ENCODE peak calls at places on chromosomes 2 and 18, in ten cellular contexts. I is cardiac fibroblast; W is RWPE1; C is fibroblast of pulmonary artery; O is GM20000; G is endodermal cell; B is K562; N is fibroblast of mammary gland; E is CD4-positive, alpha-beta T cell; P is tibial nerve. H is an unnamed sample.

GRCh38 chr2:49306925-49307324 is 152.6 kb upstream of the FSHR start:
- DNase-seq in W (no peak), O (no peak), E (no peak), B (no peak), G (no peak), C (peak), I (no peak), P (no peak), N (peak), H (no peak)

GRCh38 chr18:31684279-31685096 is at the start of gene B4GALT6:
- DNase-seq in O (peak), B (peak), C (peak), G (peak), E (no peak), N (peak), P (no peak), I (peak), W (peak), H (no peak)

GRCh38 chr2:216478791-216479190 is 19.9 kb upstream of the RPL37A start:
- DNase-seq in E (no peak), C (no peak), I (no peak), W (no peak), G (peak), O (no peak), B (no peak), N (no peak), P (no peak), H (no peak)

GRCh38 chr2:170214309-170214902 is 36.5 kb downstream of the MYO3B start:
- DNase-seq in E (no peak), I (no peak), O (peak), C (no peak), P (no peak), N (no peak), G (peak), B (no peak), W (no peak), H (no peak)

GRCh38 chr18:6729247-6730091 is at the start of gene ARHGAP28:
- DNase-seq in P (peak), E (no peak), I (peak), O (peak), B (peak), C (peak), G (peak), W (peak), N (peak), H (peak)

GRCh38 chr2:172114579-172114978 is 11.9 kb upstream of the DLX2 start:
- DNase-seq in I (no peak), B (no peak), W (no peak), O (no peak), C (no peak), N (no peak), P (no peak), E (no peak), G (no peak), H (no peak)

GRCh38 chr2:172995323-172996244 is 80.1 kb upstream of the MAP3K20 start:
- DNase-seq in B (no peak), I (peak), C (peak), P (no peak), G (no peak), E (no peak), W (peak), N (peak), O (no peak), H (peak)

GRCh38 chr2:196183172-196183473 is 11.7 kb upstream of the STK17B start:
- DNase-seq in E (no peak), I (no peak), G (no peak), P (no peak), N (no peak), C (no peak), W (no peak), B (no peak), O (no peak), H (no peak)

GRCh38 chr2:11669454-11670291 is at the start of gene NTSR2:
- DNase-seq in I (peak), O (peak), W (peak), B (peak), E (no peak), P (no peak), C (peak), G (peak), N (peak), H (no peak)

GRCh38 chr2:218567797-218568189 is 358 bp downstream of the USP37 start:
- DNase-seq in P (no peak), G (no peak), W (no peak), B (no peak), O (no peak), C (no peak), I (no peak), N (no peak), E (no peak), H (peak)

GRCh38 chr2:85826990-85827878 is 61.6 kb downstream of the ST3GAL5 start:
- DNase-seq in P (peak), N (peak), O (peak), I (peak), B (peak), E (peak), G (peak), W (peak), C (peak), H (peak)

GRCh38 chr2:11583203-11583752 is 49.4 kb downstream of the GREB1 start:
- DNase-seq in P (no peak), I (peak), W (no peak), O (no peak), C (peak), E (no peak), N (no peak), B (no peak), G (peak), H (no peak)

GRCh38 chr2:38443021-38443541 is 66.0 kb upstream of the ATL2 start:
- DNase-seq in O (no peak), B (no peak), P (no peak), W (no peak), C (peak), E (no peak), G (peak), I (peak), N (peak), H (no peak)

GRCh38 chr2:238593236-238593635 is 166.5 kb downstream of the ASB1 start:
- DNase-seq in E (no peak), G (no peak), C (no peak), N (no peak), B (no peak), O (no peak), W (no peak), I (no peak), P (no peak), H (no peak)

GRCh38 chr2:39567507-39567906 is 98.2 kb upstream of the TMEM178A start:
- DNase-seq in O (no peak), G (no peak), B (no peak), C (peak), W (no peak), N (no peak), I (no peak), P (no peak), E (no peak), H (no peak)

GRCh38 chr2:217398101-217398500 is 538.2 kb upstream of the TNP1 start:
- DNase-seq in N (no peak), P (no peak), I (no peak), E (no peak), G (no peak), B (no peak), O (no peak), W (no peak), C (no peak), H (no peak)

GRCh38 chr2:56170988-56171387 is 12.8 kb upstream of the CCDC85A start:
- DNase-seq in N (no peak), E (no peak), W (no peak), B (no peak), P (no peak), I (no peak), G (no peak), O (no peak), C (no peak), H (no peak)

GRCh38 chr2:111231532-111232252 is 111.0 kb downstream of the BCL2L11 start:
- DNase-seq in N (no peak), W (no peak), B (no peak), G (peak), O (no peak), E (no peak), I (no peak), C (no peak), P (no peak), H (no peak)

GRCh38 chr2:151481744-151482143 is 72.0 kb downstream of the RIF1 start:
- DNase-seq in P (no peak), G (no peak), C (no peak), W (no peak), E (no peak), O (no peak), B (no peak), N (no peak), I (no peak), H (no peak)

GRCh38 chr2:164911832-164912231 is 43.5 kb downstream of the SLC38A11 start:
- DNase-seq in B (no peak), E (no peak), I (no peak), W (no peak), G (no peak), N (no peak), P (no peak), C (no peak), O (no peak), H (no peak)

GRCh38 chr18:42183746-42184145 is 228.7 kb downstream of the PIK3C3 start:
- DNase-seq in P (no peak), E (no peak), W (peak), G (no peak), N (peak), I (peak), C (peak), O (no peak), B (no peak), H (peak)

GRCh38 chr2:238864207-238865014 is 16.5 kb downstream of the TWIST2 start:
- DNase-seq in W (peak), C (peak), P (peak), N (peak), G (peak), B (peak), O (peak), E (no peak), I (peak), H (peak)

GRCh38 chr2:43124667-43125057 is 101.7 kb downstream of the ZFP36L2 start:
- DNase-seq in I (no peak), N (no peak), G (peak), B (no peak), C (no peak), E (no peak), W (no peak), P (no peak), O (no peak), H (no peak)

GRCh38 chr18:52244658-52245057 is 95.3 kb upstream of the DCC start:
- DNase-seq in B (no peak), I (no peak), O (no peak), N (no peak), G (no peak), W (no peak), C (no peak), P (no peak), E (no peak), H (no peak)

GRCh38 chr2:131801210-131801744 is 273.6 kb downstream of the CCDC74A start:
- DNase-seq in B (no peak), I (no peak), G (no peak), E (no peak), N (no peak), W (no peak), O (peak), P (no peak), C (no peak), H (no peak)

GRCh38 chr2:197904446-197904845 is 100.1 kb downstream of the PLCL1 start:
- DNase-seq in G (no peak), B (no peak), I (no peak), W (no peak), E (no peak), N (no peak), C (no peak), O (no peak), P (no peak), H (no peak)

GRCh38 chr2:56522605-56523089 is 338.9 kb downstream of the CCDC85A start:
- DNase-seq in I (peak), G (no peak), W (no peak), P (no peak), O (no peak), E (no peak), B (no peak), N (peak), C (peak), H (peak)

GRCh38 chr2:127313359-127313758 is 19.4 kb upstream of the ERCC3 start:
- DNase-seq in P (no peak), W (no peak), G (no peak), B (no peak), E (no peak), N (no peak), I (no peak), C (no peak), O (peak), H (no peak)

GRCh38 chr2:98818164-98818563 is 87.2 kb upstream of the MGAT4A start:
- DNase-seq in I (no peak), P (no peak), E (no peak), G (no peak), O (no peak), C (no peak), B (no peak), N (no peak), W (no peak), H (no peak)

GRCh38 chr18:74328196-74328595 is 12.6 kb downstream of the C18orf63 start:
- DNase-seq in O (no peak), G (no peak), I (peak), B (no peak), N (peak), P (no peak), C (no peak), E (no peak), W (no peak), H (no peak)

GRCh38 chr18:74329688-74330205 is 14.1 kb downstream of the C18orf63 start:
- DNase-seq in O (no peak), G (no peak), P (no peak), E (no peak), C (no peak), N (no peak), W (no peak), B (no peak), I (no peak), H (no peak)

GRCh38 chr18:74333091-74333490 is 17.5 kb downstream of the C18orf63 start:
- DNase-seq in N (peak), C (peak), B (no peak), G (no peak), I (peak), W (no peak), E (no peak), O (no peak), P (no peak), H (no peak)

GRCh38 chr18:74334242-74334893 is 18.7 kb downstream of the C18orf63 start:
- DNase-seq in W (no peak), O (no peak), I (no peak), P (no peak), G (no peak), B (no peak), C (no peak), N (no peak), E (no peak), H (no peak)

GRCh38 chr18:74331404-74331803 is 15.8 kb downstream of the C18orf63 start:
- DNase-seq in E (no peak), I (peak), G (no peak), C (peak), B (peak), P (no peak), N (peak), W (peak), O (no peak), H (peak)
- TF ChIP-seq CTCF in E (no peak), I (peak), G (peak), C (peak), B (peak), P (peak), N (peak), W (no peak), O (no peak), H (peak)

DNA sequence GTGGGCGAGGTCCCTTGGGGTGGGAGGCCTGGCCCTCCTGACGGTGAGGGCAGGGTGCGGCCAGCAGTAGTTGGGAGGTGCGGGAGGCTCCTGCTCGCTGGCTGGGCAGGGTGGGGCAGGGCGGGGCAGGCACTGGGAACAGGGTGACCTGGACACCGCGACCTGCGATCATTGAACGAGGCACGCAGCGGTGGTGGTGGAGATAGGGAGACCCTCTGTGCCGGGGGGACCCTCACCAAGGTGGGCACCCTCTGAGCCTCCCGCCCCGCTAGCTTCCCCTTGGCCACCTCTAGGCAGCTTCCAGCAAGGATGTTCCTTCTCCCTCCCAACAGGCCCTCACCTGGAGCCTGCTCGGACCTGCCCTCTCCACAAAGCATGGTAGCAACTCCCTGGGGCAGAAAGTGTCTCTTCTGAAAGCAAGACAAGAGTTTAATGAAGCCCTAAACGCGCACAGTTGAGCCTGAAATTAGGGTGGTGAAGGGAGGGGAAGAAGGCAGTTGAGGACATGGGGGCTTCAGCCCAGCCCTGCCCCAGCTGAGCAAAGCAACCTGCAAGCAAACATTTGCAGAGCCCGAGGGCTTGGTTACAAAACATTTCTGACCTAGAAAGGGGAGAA is 15.3 kb upstream of the FOSL2 start:
- DNase-seq in O (no peak), W (peak), G (peak), E (no peak), C (no peak), I (no peak), N (no peak), P (no peak), B (no peak), H (no peak)
- TF ChIP-seq CTCF in O (no peak), W (no peak), G (no peak), E (no peak), C (no peak), I (no peak), N (no peak), P (no peak), B (no peak), H (no peak)

GRCh38 chr2:46915811-46916630 is 415 bp upstream of the MCFD2 start:
- DNase-seq in N (peak), E (peak), O (peak), B (peak), G (peak), C (peak), W (peak), P (peak), I (peak), H (peak)
- TF ChIP-seq CTCF in N (no peak), E (no peak), O (no peak), B (no peak), G (no peak), C (no peak), W (no peak), P (no peak), I (no peak), H (no peak)

DNA sequence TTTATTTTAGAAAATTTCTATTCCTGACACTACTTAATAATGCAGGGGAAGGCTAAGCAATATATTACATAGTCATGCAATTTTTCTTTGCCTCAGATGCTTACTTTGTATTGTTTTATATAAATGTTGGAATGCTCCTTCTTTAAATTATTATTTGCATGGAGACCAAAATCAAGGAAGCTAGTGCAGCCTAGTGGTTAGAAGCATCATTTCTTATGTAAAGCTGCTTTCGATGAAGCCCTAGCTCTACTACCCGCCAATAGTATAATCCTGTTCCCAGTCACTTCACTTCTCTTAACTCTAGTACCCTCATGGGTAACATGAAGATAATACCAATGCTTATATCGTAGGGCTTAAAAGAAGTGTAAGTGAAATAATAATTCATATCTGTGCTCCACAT is 198.9 kb downstream of the LRATD1 start:
- DNase-seq in O (no peak), B (no peak), N (peak), I (no peak), C (no peak), P (no peak), E (no peak), W (no peak), G (no peak), H (no peak)
- TF ChIP-seq CTCF in O (no peak), B (no peak), N (peak), I (no peak), C (no peak), P (no peak), E (no peak), W (no peak), G (no peak), H (no peak)

DNA sequence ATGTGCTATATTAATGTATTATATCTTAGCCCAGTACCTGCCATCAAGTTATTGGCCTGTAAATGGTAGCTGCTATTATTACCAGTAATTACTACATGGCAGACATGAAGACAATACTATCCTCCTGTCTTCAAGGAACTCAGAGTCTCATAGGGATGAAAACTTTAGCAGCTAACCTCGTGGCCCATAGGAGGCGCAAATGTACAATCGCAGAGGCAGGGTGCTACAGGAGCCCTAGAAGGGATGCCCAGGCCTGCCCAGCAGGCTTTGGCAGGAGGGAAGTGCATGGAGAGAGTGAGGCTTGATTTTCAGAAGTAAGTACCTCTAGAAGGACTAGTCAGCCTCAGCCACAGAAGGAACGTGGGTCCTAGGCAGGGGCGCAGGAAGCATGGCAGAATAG is 44.7 kb upstream of the KIDINS220 start:
- DNase-seq in O (no peak), W (no peak), N (peak), I (peak), C (peak), B (peak), E (no peak), P (no peak), G (peak), H (peak)
- TF ChIP-seq CTCF in O (peak), W (no peak), N (peak), I (peak), C (peak), B (peak), E (no peak), P (no peak), G (peak), H (peak)

DNA sequence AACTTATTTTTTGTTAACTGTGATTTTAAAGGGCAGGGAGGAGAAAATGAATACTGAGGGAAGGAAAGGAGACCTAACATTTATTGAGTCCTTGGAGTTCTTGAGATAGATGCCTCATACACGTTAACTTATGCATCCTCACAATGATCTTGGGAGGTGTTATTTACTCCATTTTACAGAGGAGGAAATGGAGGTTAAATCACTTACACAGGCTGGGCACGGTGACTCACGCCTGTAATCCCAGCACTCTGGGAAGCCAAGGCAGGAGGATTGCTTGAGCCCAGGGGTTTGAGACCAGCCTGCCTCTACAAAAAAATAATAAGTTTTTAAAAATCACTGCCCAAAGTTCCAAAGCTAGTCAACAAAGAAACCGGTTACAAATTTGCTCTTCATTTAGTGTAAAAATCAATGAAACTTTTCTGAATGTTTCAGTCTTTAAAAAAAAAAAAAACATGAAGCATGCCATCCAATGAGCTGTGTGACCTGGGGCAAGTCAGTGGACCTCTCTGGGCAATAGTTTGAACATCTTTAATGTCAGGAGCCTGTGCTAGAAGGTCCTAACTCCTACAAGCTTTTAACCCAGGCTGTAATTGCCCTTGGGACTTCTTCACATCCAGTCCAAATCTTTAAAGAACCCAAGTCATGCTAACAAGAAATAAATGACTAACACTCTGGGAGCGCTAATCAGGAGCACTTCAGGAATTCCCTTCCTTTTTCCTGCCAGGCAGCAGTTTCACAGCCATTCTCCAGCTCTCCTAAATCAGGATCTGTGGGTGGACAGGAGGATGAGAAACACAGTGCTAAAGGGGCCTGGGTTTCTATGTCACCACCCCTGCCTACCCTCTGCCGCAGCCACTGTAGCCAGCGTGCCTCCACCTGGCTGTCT is 176.4 kb downstream of the TMEM247 start:
- DNase-seq in G (no peak), B (no peak), I (peak), W (no peak), P (no peak), N (peak), C (peak), E (no peak), O (no peak), H (peak)
- TF ChIP-seq CTCF in G (no peak), B (no peak), I (no peak), W (no peak), P (no peak), N (no peak), C (no peak), E (no peak), O (no peak), H (no peak)

GRCh38 chr18:48538531-48539405 is at the start of gene CTIF:
- DNase-seq in O (peak), B (peak), W (peak), E (peak), G (peak), P (peak), N (peak), C (peak), I (peak), H (peak)
- TF ChIP-seq CTCF in O (no peak), B (no peak), W (no peak), E (no peak), G (peak), P (no peak), N (no peak), C (no peak), I (no peak), H (no peak)

H was measured in HFFc6.